ENCODE peak calls at places on chromosomes 7 and 10, in seven cellular contexts. One of them, this sample, is unnamed.

GRCh38 chr7:76077435-76077834 is 29.5 kb downstream of the MDH2 start:
- DNase-seq in BE2C: no peak
- DNase-seq in tibial artery: no peak
- DNase-seq in A549: no peak
- DNase-seq in Caco-2: no peak
- DNase-seq in WTC11: no peak
- DNase-seq in IMR-90: no peak
- DNase-seq in this sample: no peak

GRCh38 chr10:15201589-15202300 is 33.3 kb upstream of the NMT2 start:
- DNase-seq in tibial artery: no peak
- DNase-seq in A549: no peak
- DNase-seq in Caco-2: no peak
- DNase-seq in BE2C: no peak
- DNase-seq in IMR-90: peak
- DNase-seq in WTC11: no peak
- DNase-seq in this sample: no peak

GRCh38 chr7:75017832-75018231 is 53.3 kb downstream of the CASTOR2 start:
- DNase-seq in IMR-90: no peak
- DNase-seq in A549: no peak
- DNase-seq in tibial artery: no peak
- DNase-seq in BE2C: no peak
- DNase-seq in WTC11: no peak
- DNase-seq in Caco-2: no peak
- DNase-seq in this sample: no peak

GRCh38 chr10:73810358-73810734 is 1.1 kb downstream of the NDST2 start:
- DNase-seq in tibial artery: no peak
- DNase-seq in BE2C: no peak
- DNase-seq in WTC11: no peak
- DNase-seq in IMR-90: no peak
- DNase-seq in A549: no peak
- DNase-seq in Caco-2: no peak
- DNase-seq in this sample: no peak

GRCh38 chr10:103571656-103571975 is 78.1 kb downstream of the NEURL1 start:
- DNase-seq in Caco-2: no peak
- DNase-seq in WTC11: no peak
- DNase-seq in tibial artery: no peak
- DNase-seq in BE2C: no peak
- DNase-seq in A549: no peak
- DNase-seq in IMR-90: no peak
- DNase-seq in this sample: no peak

GRCh38 chr7:86958380-86958779 is 101.1 kb downstream of the ELAPOR2 start:
- DNase-seq in tibial artery: no peak
- DNase-seq in IMR-90: no peak
- DNase-seq in BE2C: no peak
- DNase-seq in WTC11: no peak
- DNase-seq in A549: no peak
- DNase-seq in Caco-2: no peak
- DNase-seq in this sample: no peak

GRCh38 chr7:2936301-2936700 is 92.2 kb upstream of the GNA12 start:
- DNase-seq in tibial artery: peak
- DNase-seq in WTC11: no peak
- DNase-seq in IMR-90: no peak
- DNase-seq in BE2C: no peak
- DNase-seq in Caco-2: no peak
- DNase-seq in A549: no peak
- DNase-seq in this sample: no peak

GRCh38 chr10:121709674-121710073 is 111.4 kb upstream of the FGFR2 start:
- DNase-seq in A549: no peak
- DNase-seq in WTC11: no peak
- DNase-seq in Caco-2: no peak
- DNase-seq in IMR-90: no peak
- DNase-seq in BE2C: no peak
- DNase-seq in tibial artery: no peak
- DNase-seq in this sample: no peak

GRCh38 chr10:120457431-120458172 is 575 bp downstream of the PLPP4 start:
- DNase-seq in A549: no peak
- DNase-seq in Caco-2: no peak
- DNase-seq in BE2C: no peak
- DNase-seq in IMR-90: no peak
- DNase-seq in WTC11: peak
- DNase-seq in tibial artery: no peak
- DNase-seq in this sample: no peak

GRCh38 chr7:28103984-28104628 is 76.5 kb downstream of the JAZF1 start:
- DNase-seq in IMR-90: no peak
- DNase-seq in Caco-2: peak
- DNase-seq in WTC11: no peak
- DNase-seq in BE2C: peak
- DNase-seq in A549: no peak
- DNase-seq in tibial artery: no peak
- DNase-seq in this sample: peak

GRCh38 chr10:86765548-86765947 is 9.1 kb downstream of the BMPR1A start:
- DNase-seq in A549: no peak
- DNase-seq in tibial artery: no peak
- DNase-seq in BE2C: no peak
- DNase-seq in IMR-90: peak
- DNase-seq in Caco-2: no peak
- DNase-seq in WTC11: no peak
- DNase-seq in this sample: no peak

GRCh38 chr7:95861041-95861440 is 88.7 kb downstream of the DYNC1I1 start:
- DNase-seq in IMR-90: peak
- DNase-seq in Caco-2: no peak
- DNase-seq in A549: no peak
- DNase-seq in tibial artery: no peak
- DNase-seq in BE2C: no peak
- DNase-seq in WTC11: no peak
- DNase-seq in this sample: no peak

GRCh38 chr10:73238990-73239566 is 8.0 kb downstream of the DNAJC9 start:
- DNase-seq in BE2C: no peak
- DNase-seq in IMR-90: no peak
- DNase-seq in A549: no peak
- DNase-seq in Caco-2: no peak
- DNase-seq in tibial artery: no peak
- DNase-seq in WTC11: no peak
- DNase-seq in this sample: no peak

GRCh38 chr10:42781893-42782445 is 626 bp upstream of the BMS1 start:
- DNase-seq in Caco-2: no peak
- DNase-seq in WTC11: no peak
- DNase-seq in BE2C: no peak
- DNase-seq in tibial artery: no peak
- DNase-seq in IMR-90: no peak
- DNase-seq in A549: peak
- DNase-seq in this sample: peak

GRCh38 chr10:15472431-15473400 is 101.6 kb upstream of the FAM171A1 start:
- DNase-seq in IMR-90: peak
- DNase-seq in WTC11: peak
- DNase-seq in A549: no peak
- DNase-seq in BE2C: no peak
- DNase-seq in tibial artery: no peak
- DNase-seq in Caco-2: no peak
- DNase-seq in this sample: no peak

GRCh38 chr10:12780634-12781601 is 220.6 kb downstream of the CCDC3 start:
- DNase-seq in Caco-2: no peak
- DNase-seq in BE2C: no peak
- DNase-seq in IMR-90: peak
- DNase-seq in WTC11: no peak
- DNase-seq in A549: no peak
- DNase-seq in tibial artery: no peak
- DNase-seq in this sample: no peak

GRCh38 chr10:132357286-132358058 is 25.5 kb downstream of the LRRC27 start:
- DNase-seq in Caco-2: no peak
- DNase-seq in WTC11: no peak
- DNase-seq in BE2C: no peak
- DNase-seq in IMR-90: no peak
- DNase-seq in tibial artery: peak
- DNase-seq in A549: no peak
- DNase-seq in this sample: no peak

GRCh38 chr10:57165671-57166070 is 804.6 kb upstream of the ZWINT start:
- DNase-seq in IMR-90: no peak
- DNase-seq in BE2C: no peak
- DNase-seq in Caco-2: no peak
- DNase-seq in A549: no peak
- DNase-seq in WTC11: no peak
- DNase-seq in tibial artery: no peak
- DNase-seq in this sample: no peak

GRCh38 chr10:132511092-132511491 is 26.5 kb upstream of the INPP5A start:
- DNase-seq in BE2C: no peak
- DNase-seq in IMR-90: no peak
- DNase-seq in WTC11: peak
- DNase-seq in Caco-2: no peak
- DNase-seq in tibial artery: peak
- DNase-seq in A549: no peak
- DNase-seq in this sample: no peak

GRCh38 chr7:46286957-46287356 is 365.9 kb upstream of the IGFBP3 start:
- DNase-seq in A549: no peak
- DNase-seq in WTC11: no peak
- DNase-seq in BE2C: no peak
- DNase-seq in IMR-90: no peak
- DNase-seq in tibial artery: no peak
- DNase-seq in Caco-2: no peak
- DNase-seq in this sample: no peak

GRCh38 chr7:98168181-98168903 is 42.9 kb upstream of the BHLHA15 start:
- DNase-seq in BE2C: peak
- DNase-seq in tibial artery: no peak
- DNase-seq in Caco-2: peak
- DNase-seq in IMR-90: peak
- DNase-seq in WTC11: peak
- DNase-seq in A549: peak
- DNase-seq in this sample: peak

GRCh38 chr7:130930260-130930659 is 196.3 kb upstream of the KLF14 start:
- DNase-seq in A549: peak
- DNase-seq in Caco-2: no peak
- DNase-seq in IMR-90: peak
- DNase-seq in tibial artery: no peak
- DNase-seq in WTC11: no peak
- DNase-seq in BE2C: no peak
- DNase-seq in this sample: no peak

GRCh38 chr7:38306136-38306535 is 32.7 kb upstream of the TARP start:
- DNase-seq in BE2C: no peak
- DNase-seq in tibial artery: no peak
- DNase-seq in Caco-2: no peak
- DNase-seq in A549: no peak
- DNase-seq in WTC11: no peak
- DNase-seq in IMR-90: peak
- DNase-seq in this sample: no peak

GRCh38 chr7:46844486-46844885 is 737.4 kb downstream of the TNS3 start:
- DNase-seq in tibial artery: no peak
- DNase-seq in BE2C: no peak
- DNase-seq in Caco-2: no peak
- DNase-seq in WTC11: no peak
- DNase-seq in IMR-90: no peak
- DNase-seq in A549: no peak
- DNase-seq in this sample: no peak

GRCh38 chr10:50988792-50989191 is 85.5 kb upstream of the PRKG1 start:
- DNase-seq in IMR-90: peak
- DNase-seq in BE2C: no peak
- DNase-seq in A549: peak
- DNase-seq in Caco-2: no peak
- DNase-seq in tibial artery: no peak
- DNase-seq in WTC11: no peak
- DNase-seq in this sample: no peak

GRCh38 chr7:100544949-100545635 is 6.1 kb downstream of the AGFG2 start:
- DNase-seq in BE2C: no peak
- DNase-seq in IMR-90: peak
- DNase-seq in tibial artery: no peak
- DNase-seq in A549: no peak
- DNase-seq in WTC11: no peak
- DNase-seq in Caco-2: no peak
- DNase-seq in this sample: no peak

GRCh38 chr10:17974505-17974904 is 22.8 kb downstream of the SLC39A12 start:
- DNase-seq in IMR-90: no peak
- DNase-seq in BE2C: no peak
- DNase-seq in A549: no peak
- DNase-seq in Caco-2: no peak
- DNase-seq in WTC11: no peak
- DNase-seq in tibial artery: no peak
- DNase-seq in this sample: no peak

GRCh38 chr10:131850490-131850880 is 50.3 kb upstream of the PPP2R2D start:
- DNase-seq in A549: no peak
- DNase-seq in WTC11: no peak
- DNase-seq in IMR-90: no peak
- DNase-seq in Caco-2: no peak
- DNase-seq in tibial artery: peak
- DNase-seq in BE2C: no peak
- DNase-seq in this sample: no peak

GRCh38 chr10:131811239-131812011 is 89.4 kb upstream of the PPP2R2D start:
- DNase-seq in WTC11: no peak
- DNase-seq in tibial artery: peak
- DNase-seq in A549: no peak
- DNase-seq in IMR-90: no peak
- DNase-seq in BE2C: no peak
- DNase-seq in Caco-2: no peak
- DNase-seq in this sample: no peak

GRCh38 chr7:44769381-44770209 is 20.9 kb downstream of the ZMIZ2 start:
- DNase-seq in WTC11: no peak
- DNase-seq in A549: no peak
- DNase-seq in Caco-2: no peak
- DNase-seq in IMR-90: peak
- DNase-seq in BE2C: no peak
- DNase-seq in tibial artery: no peak
- DNase-seq in this sample: no peak

GRCh38 chr7:80918909-80919721 is at the start of gene SEMA3C:
- DNase-seq in tibial artery: peak
- DNase-seq in Caco-2: peak
- DNase-seq in BE2C: peak
- DNase-seq in A549: peak
- DNase-seq in IMR-90: peak
- DNase-seq in WTC11: peak
- DNase-seq in this sample: peak
- TF ChIP-seq CTCF in tibial artery: no peak
- TF ChIP-seq CTCF in Caco-2: no peak
- TF ChIP-seq CTCF in BE2C: peak
- TF ChIP-seq CTCF in A549: no peak
- TF ChIP-seq CTCF in IMR-90: peak
- TF ChIP-seq CTCF in WTC11: no peak
- TF ChIP-seq CTCF in this sample: no peak

GRCh38 chr10:115948415-115948814 is 324.6 kb downstream of the GFRA1 start:
- DNase-seq in tibial artery: no peak
- DNase-seq in Caco-2: no peak
- DNase-seq in IMR-90: peak
- DNase-seq in BE2C: no peak
- DNase-seq in WTC11: no peak
- DNase-seq in A549: peak
- DNase-seq in this sample: no peak
- TF ChIP-seq CTCF in tibial artery: no peak
- TF ChIP-seq CTCF in Caco-2: no peak
- TF ChIP-seq CTCF in IMR-90: peak
- TF ChIP-seq CTCF in BE2C: peak
- TF ChIP-seq CTCF in WTC11: no peak
- TF ChIP-seq CTCF in A549: no peak
- TF ChIP-seq CTCF in this sample: no peak

GRCh38 chr10:26046073-26046684 is 112.2 kb downstream of the MYO3A start:
- DNase-seq in BE2C: no peak
- DNase-seq in IMR-90: no peak
- DNase-seq in tibial artery: no peak
- DNase-seq in A549: no peak
- DNase-seq in WTC11: no peak
- DNase-seq in Caco-2: no peak
- DNase-seq in this sample: no peak
- TF ChIP-seq CTCF in BE2C: no peak
- TF ChIP-seq CTCF in IMR-90: no peak
- TF ChIP-seq CTCF in tibial artery: no peak
- TF ChIP-seq CTCF in A549: no peak
- TF ChIP-seq CTCF in WTC11: no peak
- TF ChIP-seq CTCF in Caco-2: no peak
- TF ChIP-seq CTCF in this sample: no peak

GRCh38 chr7:150401424-150401790 is 22.3 kb downstream of the ZNF775 start:
- DNase-seq in BE2C: no peak
- DNase-seq in Caco-2: no peak
- DNase-seq in tibial artery: no peak
- DNase-seq in IMR-90: no peak
- DNase-seq in A549: no peak
- DNase-seq in WTC11: no peak
- DNase-seq in this sample: no peak
- TF ChIP-seq CTCF in BE2C: no peak
- TF ChIP-seq CTCF in Caco-2: no peak
- TF ChIP-seq CTCF in tibial artery: no peak
- TF ChIP-seq CTCF in IMR-90: no peak
- TF ChIP-seq CTCF in A549: no peak
- TF ChIP-seq CTCF in WTC11: no peak
- TF ChIP-seq CTCF in this sample: no peak

This sample was measured in Calu3.